ENCODE peak calls at places on chromosomes 5 and 9, in five cellular contexts. F is GM04504; U is dorsolateral prefrontal cortex; M is NT2/D1; E is stimulated activated naive CD4-positive, alpha-beta T cell. J is an unnamed sample.

GRCh38 chr9:96376926-96377874 is 6.3 kb downstream of the SLC35D2 start:
- DNase-seq in F (peak; percentile 60), U (no peak), M (no peak), E (no peak), J (peak; percentile 28)

GRCh38 chr9:114521846-114522245 is 16.6 kb upstream of the WHRN start:
- DNase-seq in F (no peak), U (no peak), M (no peak), E (no peak), J (no peak)

GRCh38 chr9:134889386-134890214 is 9.0 kb downstream of the FCN2 start:
- DNase-seq in F (no peak), U (no peak), M (no peak), E (no peak), J (no peak)

GRCh38 chr9:136858452-136858843 is 6.3 kb downstream of the MAMDC4 start:
- DNase-seq in F (no peak), U (no peak), M (no peak), E (no peak), J (no peak)

GRCh38 chr5:159257007-159257406 is 6.1 kb upstream of the UBLCP1 start:
- DNase-seq in F (no peak), U (no peak), M (no peak), E (no peak), J (no peak)

GRCh38 chr5:107476783-107477182 is 194.0 kb downstream of the EFNA5 start:
- DNase-seq in F (no peak), U (no peak), M (no peak), E (no peak), J (no peak)

GRCh38 chr5:164306662-164307061 is 801.2 kb downstream of the MAT2B start:
- DNase-seq in F (no peak), U (no peak), M (no peak), E (no peak), J (no peak)

GRCh38 chr5:1780621-1780945 is 19.1 kb downstream of the MRPL36 start:
- DNase-seq in F (no peak), U (no peak), M (no peak), E (no peak), J (no peak)

GRCh38 chr5:158718738-158719505 is 380.8 kb downstream of the EBF1 start:
- DNase-seq in F (no peak), U (no peak), M (no peak), E (no peak), J (no peak)

GRCh38 chr5:43769576-43770352 is 166.8 kb downstream of the NNT start:
- DNase-seq in F (peak; percentile 91), U (no peak), M (no peak), E (no peak), J (no peak)

GRCh38 chr9:17532461-17532860 is 46.4 kb upstream of the SH3GL2 start:
- DNase-seq in F (no peak), U (no peak), M (no peak), E (no peak), J (no peak)

GRCh38 chr9:134515026-134515821 is 126.4 kb upstream of the COL5A1 start:
- DNase-seq in F (no peak), U (peak; percentile 6), M (no peak), E (no peak), J (no peak)

GRCh38 chr5:28766565-28767158 is 1728.3 kb upstream of the CDH9 start:
- DNase-seq in F (no peak), U (no peak), M (peak; percentile 13), E (no peak), J (peak; percentile 65)

GRCh38 chr9:86407022-86407421 is 52.8 kb upstream of the TUT7 start:
- DNase-seq in F (no peak), U (no peak), M (peak; percentile 9), E (no peak), J (no peak)

GRCh38 chr5:172866378-172866777 is 32.3 kb downstream of the ERGIC1 start:
- DNase-seq in F (no peak), U (no peak), M (no peak), E (no peak), J (no peak)

GRCh38 chr5:181168595-181169118 is 21.3 kb downstream of the OR2V2 start:
- DNase-seq in F (no peak), U (no peak), M (no peak), E (no peak), J (no peak)

GRCh38 chr9:91659529-91660294 is 236.1 kb upstream of the NFIL3 start:
- DNase-seq in F (peak; percentile 3), U (no peak), M (peak; percentile 11), E (no peak), J (peak; percentile 74)

GRCh38 chr5:15885156-15885555 is 294.4 kb downstream of the MARCHF11 start:
- DNase-seq in F (no peak), U (no peak), M (no peak), E (no peak), J (no peak)

GRCh38 chr9:136596630-136597031 is 50.8 kb upstream of the NOTCH1 start:
- DNase-seq in F (no peak), U (peak; percentile 75), M (no peak), E (no peak), J (peak; percentile 34)

GRCh38 chr5:151030377-151030776 is 10.0 kb downstream of the GPX3 start:
- DNase-seq in F (no peak), U (no peak), M (no peak), E (no peak), J (no peak)

GRCh38 chr9:104313396-104314110 is 190.5 kb upstream of the OR13F1 start:
- DNase-seq in F (no peak), U (no peak), M (no peak), E (no peak), J (no peak)